ENCODE peak calls at places on chromosomes 7 and 10, in nine cellular contexts. R is EL; S is A549; P is AG04449; H is SW 1271; C is omental fat pad; Q is effector CD4-positive, alpha-beta T cell; W is fibroblast of lung; F is H9. V is an unnamed sample.

GRCh38 chr10:2980791-2981360 is 86.5 kb upstream of the PFKP start:
- DNase-seq in F (no peak), C (no peak), P (no peak), R (peak), Q (no peak), W (peak), S (peak), H (no peak), V (no peak)

GRCh38 chr10:123926401-123927264 is 35.0 kb upstream of the CPXM2 start:
- DNase-seq in W (no peak), S (peak), C (no peak), H (no peak), Q (no peak), F (no peak), P (peak), R (peak), V (no peak)

GRCh38 chr10:13231190-13231589 is 3.0 kb downstream of the UCMA start:
- DNase-seq in W (no peak), C (no peak), H (no peak), Q (no peak), S (no peak), R (no peak), P (no peak), F (no peak), V (no peak)

GRCh38 chr10:113297226-113297625 is 255.6 kb upstream of the HABP2 start:
- DNase-seq in H (peak), C (no peak), R (peak), F (no peak), Q (no peak), S (peak), W (no peak), P (peak), V (no peak)

GRCh38 chr10:78736926-78737618 is 331.7 kb upstream of the ZMIZ1 start:
- DNase-seq in C (no peak), F (no peak), H (no peak), P (no peak), Q (no peak), S (no peak), R (no peak), W (no peak), V (no peak)

GRCh38 chr7:50558380-50559051 is 6.7 kb downstream of the DDC start:
- DNase-seq in F (no peak), W (peak), Q (no peak), S (no peak), C (no peak), R (no peak), H (no peak), P (no peak), V (no peak)

GRCh38 chr10:75512534-75512933 is 81.1 kb downstream of the LRMDA start:
- DNase-seq in S (no peak), F (peak), Q (no peak), W (peak), P (no peak), R (no peak), H (no peak), C (no peak), V (no peak)

GRCh38 chr7:30476401-30477145 is 2.0 kb downstream of the NOD1 start:
- DNase-seq in W (no peak), R (no peak), C (no peak), P (no peak), F (no peak), H (no peak), Q (no peak), S (no peak), V (peak)

GRCh38 chr10:102410427-102411073 is 8.0 kb downstream of the PSD start:
- DNase-seq in W (peak), C (no peak), R (no peak), P (no peak), Q (no peak), F (peak), S (no peak), H (no peak), V (peak)

GRCh38 chr10:93879273-93879672 is 14.5 kb upstream of the SLC35G1 start:
- DNase-seq in W (no peak), P (no peak), S (no peak), H (no peak), C (no peak), R (no peak), F (no peak), Q (no peak), V (no peak)

GRCh38 chr7:129471402-129471827 is 30.9 kb upstream of the SMKR1 start:
- DNase-seq in P (no peak), C (no peak), H (no peak), S (no peak), W (no peak), R (no peak), Q (no peak), F (no peak), V (no peak)

GRCh38 chr7:26863504-26864308 is 684 bp downstream of the SKAP2 start:
- DNase-seq in P (no peak), W (peak), R (peak), S (peak), C (peak), F (no peak), Q (no peak), H (no peak), V (no peak)

GRCh38 chr7:50349963-50350944 is 45.7 kb downstream of the IKZF1 start:
- DNase-seq in Q (peak), H (no peak), W (no peak), C (no peak), P (no peak), R (no peak), F (no peak), S (no peak), V (no peak)

GRCh38 chr10:100970076-100970913 is 991 bp downstream of the SEMA4G start:
- DNase-seq in Q (no peak), S (peak), P (no peak), W (no peak), F (peak), R (no peak), H (no peak), C (no peak), V (no peak)

GRCh38 chr7:74042746-74043522 is 15.0 kb downstream of the ELN start:
- DNase-seq in W (no peak), R (no peak), P (no peak), F (no peak), Q (no peak), H (no peak), S (no peak), C (no peak), V (no peak)

GRCh38 chr10:46251857-46252847 is 34.6 kb upstream of the ANTXRL start:
- DNase-seq in P (no peak), H (no peak), F (no peak), S (no peak), Q (no peak), W (no peak), C (no peak), R (no peak), V (no peak)

GRCh38 chr10:76231258-76231934 is 800.0 kb downstream of the LRMDA start:
- DNase-seq in W (no peak), S (no peak), F (peak), R (no peak), C (no peak), H (no peak), P (no peak), Q (no peak), V (no peak)

GRCh38 chr10:125084191-125085186 is 75.9 kb downstream of the CTBP2 start:
- DNase-seq in F (peak), Q (no peak), C (no peak), R (peak), W (peak), S (peak), P (peak), H (peak), V (no peak)

GRCh38 chr7:102291916-102292267 is 5.2 kb downstream of the SH2B2 start:
- DNase-seq in P (no peak), R (no peak), C (no peak), Q (no peak), W (no peak), S (no peak), F (no peak), H (no peak), V (no peak)

GRCh38 chr10:60511823-60512222 is 122.1 kb upstream of the ANK3 start:
- DNase-seq in P (no peak), S (no peak), Q (no peak), R (no peak), C (no peak), W (no peak), F (no peak), H (no peak), V (no peak)

GRCh38 chr7:74059681-74060588 is 23.7 kb upstream of the LIMK1 start:
- DNase-seq in S (peak), C (no peak), H (no peak), R (no peak), F (peak), Q (no peak), P (no peak), W (no peak), V (no peak)

GRCh38 chr7:111112439-111112838 is 21.5 kb downstream of the LRRN3 start:
- DNase-seq in Q (no peak), P (no peak), H (no peak), W (no peak), R (no peak), C (no peak), F (no peak), S (no peak), V (no peak)